ENCODE peak calls at places on chromosomes 6 and 20, in ten cellular contexts. C is GM23248; M is posterior vena cava; U is cardiac fibroblast; X is EH; J is NCI-H1092 treated with DMSO at 0.1 percent for 48 hours; Y is EL; Z is activated CD4-positive, CD25-positive, alpha-beta regulatory T cell; S is aorta; K is HL-60. I is an unnamed sample.
A peak's percentile ranks its signal among the peaks of the same experiment; 100 is the strongest.

GRCh38 chr6:166957087-166957804 is 896 bp upstream of the RNASET2 start:
- DNase-seq in C (peak; percentile 58), M (peak; percentile 87), U (no peak), X (peak; percentile 27), J (peak; percentile 38), Y (peak; percentile 36), Z (no peak), S (peak; percentile 85), K (no peak), I (peak; percentile 86)

GRCh38 chr6:47092249-47092648 is 50.1 kb upstream of the ADGRF1 start:
- DNase-seq in C (peak; percentile 19), M (no peak), U (no peak), X (no peak), J (no peak), Y (no peak), Z (no peak), S (no peak), K (no peak), I (no peak)

GRCh38 chr6:16402501-16402900 is 164.1 kb downstream of the GMPR start:
- DNase-seq in C (no peak), M (no peak), U (no peak), X (peak; percentile 51), J (no peak), Y (peak; percentile 11), Z (no peak), S (no peak), K (no peak), I (no peak)

GRCh38 chr20:58981564-58982364 is 708 bp downstream of the NELFCD start:
- DNase-seq in C (peak; percentile 56), M (peak; percentile 72), U (peak; percentile 33), X (peak; percentile 26), J (peak; percentile 10), Y (peak; percentile 11), Z (no peak), S (no peak), K (no peak), I (no peak)

GRCh38 chr20:13022401-13023170 is 13.8 kb downstream of the SPTLC3 start:
- DNase-seq in C (peak; percentile 82), M (no peak), U (peak; percentile 72), X (no peak), J (no peak), Y (peak; percentile 77), Z (no peak), S (no peak), K (no peak), I (no peak)

GRCh38 chr6:153503810-153504209 is 372.7 kb upstream of the RGS17 start:
- DNase-seq in C (peak; percentile 3), M (no peak), U (no peak), X (no peak), J (no peak), Y (no peak), Z (no peak), S (no peak), K (no peak), I (no peak)

GRCh38 chr20:14406495-14406894 is 69.1 kb upstream of the FLRT3 start:
- DNase-seq in C (peak; percentile 43), M (no peak), U (peak; percentile 18), X (peak; percentile 69), J (no peak), Y (peak; percentile 73), Z (no peak), S (no peak), K (no peak), I (no peak)

GRCh38 chr6:90217621-90218496 is 78.8 kb downstream of the BACH2 start:
- DNase-seq in C (no peak), M (no peak), U (no peak), X (peak; percentile 39), J (peak; percentile 54), Y (no peak), Z (no peak), S (no peak), K (no peak), I (peak; percentile 78)

GRCh38 chr20:43538855-43539700 is 19.7 kb upstream of the SGK2 start:
- DNase-seq in C (peak; percentile 33), M (no peak), U (no peak), X (no peak), J (no peak), Y (no peak), Z (no peak), S (no peak), K (no peak), I (peak; percentile 50)

GRCh38 chr20:48690888-48691287 is 136.9 kb downstream of the PREX1 start:
- DNase-seq in C (no peak), M (peak; percentile 45), U (no peak), X (no peak), J (no peak), Y (no peak), Z (no peak), S (no peak), K (peak; percentile 78), I (no peak)

GRCh38 chr6:132388291-132388690 is 13.0 kb downstream of the MOXD1 start:
- DNase-seq in C (peak; percentile 37), M (no peak), U (peak; percentile 43), X (peak; percentile 63), J (no peak), Y (peak; percentile 62), Z (no peak), S (no peak), K (no peak), I (no peak)

GRCh38 chr20:43895235-43895634 is 19.4 kb upstream of the TOX2 start:
- DNase-seq in C (peak; percentile 71), M (no peak), U (peak; percentile 96), X (peak; percentile 21), J (no peak), Y (peak; percentile 58), Z (no peak), S (no peak), K (no peak), I (no peak)

I was measured in cardiac septum.